ENCODE peak calls at places on chromosomes 1 and 21, in ten cellular contexts. G is stimulated activated CD8-positive, alpha-beta memory T cell treated with anti-CD3 and anti-CD28 coated beads, Interleukin-4, amount 100 ng/mL, for 4 hours; S is GOT3; K is HTR-8/SVneo; N is IMR-90; M is lung microvascular endothelial cell; H is ecto neural progenitor cell; D is CD8-positive, alpha-beta memory T cell; Z is small intestine; E is foreskin fibroblast. I is an unnamed sample.

GRCh38 chr1:151920147-151920546 is 10.8 kb upstream of the THEM4 start:
- DNase-seq in Z (no peak), N (no peak), G (no peak), D (no peak), K (no peak), H (no peak), S (no peak), M (no peak), E (no peak), I (peak; percentile 43)

GRCh38 chr21:37787456-37787855 is 128.8 kb downstream of the KCNJ6 start:
- DNase-seq in H (no peak), M (peak; percentile 82), K (peak; percentile 44), N (peak; percentile 93), S (no peak), D (no peak), Z (no peak), E (peak; percentile 79), G (no peak), I (no peak)

GRCh38 chr1:46556822-46557221 is 5.4 kb upstream of the KNCN start:
- DNase-seq in S (no peak), G (no peak), N (peak; percentile 56), K (no peak), E (peak; percentile 82), H (no peak), M (peak; percentile 39), D (no peak), Z (peak; percentile 72), I (no peak)

GRCh38 chr1:228156518-228156875 is 6.8 kb downstream of the GJC2 start:
- DNase-seq in K (no peak), S (no peak), Z (no peak), N (no peak), E (no peak), M (no peak), D (peak; percentile 40), G (no peak), H (no peak), I (no peak)

GRCh38 chr1:226651732-226652105 is 87.4 kb downstream of the ITPKB start:
- DNase-seq in E (no peak), G (no peak), Z (no peak), K (no peak), H (no peak), N (no peak), M (no peak), S (no peak), D (no peak), I (no peak)

GRCh38 chr1:66399888-66400529 is 133.9 kb upstream of the SGIP1 start:
- DNase-seq in E (no peak), G (no peak), M (no peak), K (no peak), S (no peak), N (peak; percentile 47), D (no peak), H (no peak), Z (no peak), I (no peak)

GRCh38 chr1:235199441-235199840 is 38.4 kb upstream of the RBM34 start:
- DNase-seq in H (no peak), M (peak; percentile 60), E (peak; percentile 3), Z (peak; percentile 4), G (no peak), S (no peak), K (peak; percentile 36), N (peak; percentile 33), D (no peak), I (no peak)

GRCh38 chr1:73637275-73637674 is 560.7 kb downstream of the LRRIQ3 start:
- DNase-seq in K (no peak), E (no peak), Z (no peak), G (no peak), H (no peak), S (no peak), N (no peak), D (no peak), M (peak; percentile 1), I (no peak)

GRCh38 chr1:159790237-159790917 is 9.6 kb downstream of the DUSP23 start:
- DNase-seq in G (no peak), D (no peak), Z (peak; percentile 38), K (peak; percentile 26), H (no peak), M (peak; percentile 46), S (no peak), E (no peak), N (peak; percentile 10), I (no peak)

GRCh38 chr1:53919675-53920066 is 25.7 kb downstream of the DIO1 start:
- DNase-seq in N (peak; percentile 29), G (no peak), S (no peak), H (no peak), Z (no peak), M (no peak), D (no peak), E (no peak), K (no peak), I (no peak)

GRCh38 chr1:44212355-44213221 is 683 bp upstream of the DMAP1 start:
- DNase-seq in N (no peak), S (no peak), Z (no peak), E (no peak), H (no peak), G (no peak), D (peak; percentile 59), M (no peak), K (no peak), I (no peak)

GRCh38 chr1:94579876-94580294 is 38.3 kb upstream of the F3 start:
- DNase-seq in M (peak; percentile 39), E (peak; percentile 89), H (no peak), G (no peak), S (no peak), N (peak; percentile 98), Z (no peak), K (peak; percentile 81), D (no peak), I (no peak)

GRCh38 chr1:30132602-30133271 is 590.6 kb downstream of the MATN1 start:
- DNase-seq in M (no peak), S (no peak), N (no peak), Z (no peak), K (no peak), D (no peak), E (no peak), H (no peak), G (no peak), I (no peak)

GRCh38 chr1:75257424-75257823 is 123.2 kb downstream of the LHX8 start:
- DNase-seq in K (no peak), N (no peak), D (no peak), H (no peak), G (no peak), E (no peak), Z (no peak), S (no peak), M (no peak), I (no peak)

GRCh38 chr1:209886219-209886536 is 51.8 kb upstream of the SYT14 start:
- DNase-seq in G (no peak), M (peak; percentile 57), N (no peak), D (no peak), E (no peak), Z (no peak), K (no peak), S (no peak), H (no peak), I (no peak)

GRCh38 chr21:19368944-19369343 is 965.4 kb upstream of the TMPRSS15 start:
- DNase-seq in G (no peak), N (no peak), E (no peak), M (no peak), Z (no peak), K (no peak), S (no peak), H (no peak), D (no peak), I (peak; percentile 10)

GRCh38 chr1:61403863-61404615 is 320.9 kb downstream of the TM2D1 start:
- DNase-seq in M (peak; percentile 80), G (no peak), N (no peak), D (no peak), K (no peak), E (no peak), S (no peak), H (no peak), Z (peak; percentile 6), I (no peak)

GRCh38 chr1:20728371-20729154 is 3.9 kb downstream of the SH2D5 start:
- DNase-seq in E (no peak), G (no peak), D (peak; percentile 18), K (no peak), S (no peak), M (no peak), Z (no peak), N (no peak), H (no peak), I (no peak)

GRCh38 chr1:41394918-41395598 is 33.8 kb downstream of the FOXO6 start:
- DNase-seq in S (no peak), H (peak; percentile 84), Z (no peak), D (no peak), N (no peak), E (no peak), M (no peak), G (no peak), K (no peak), I (no peak)

GRCh38 chr1:119631433-119632102 is 16.5 kb downstream of the ZNF697 start:
- DNase-seq in S (no peak), M (peak; percentile 93), N (peak; percentile 72), H (peak; percentile 69), K (no peak), Z (peak; percentile 81), E (peak; percentile 78), G (no peak), D (no peak), I (peak; percentile 29)

GRCh38 chr1:12636098-12636950 is 7.6 kb upstream of the AADACL4 start:
- DNase-seq in M (peak; percentile 89), H (no peak), E (no peak), Z (no peak), G (no peak), N (peak; percentile 28), K (peak; percentile 76), D (no peak), S (no peak), I (no peak)

GRCh38 chr1:206419250-206419649 is 51.0 kb upstream of the IKBKE start:
- DNase-seq in Z (peak; percentile 86), N (no peak), K (no peak), S (no peak), G (no peak), E (no peak), H (no peak), D (no peak), M (no peak), I (no peak)

I was measured in KG1.